ENCODE peak calls at places on chromosomes 12 and 14, in eight cellular contexts. E, M, Q, C, I, S, U and N are unnamed samples.

GRCh38 chr14:75804570-75805275 is 143.7 kb downstream of the TTLL5 start:
- DNase-seq in E (no peak), M (no peak), Q (no peak), C (no peak), I (no peak), S (no peak), U (no peak), N (no peak)

GRCh38 chr12:89525002-89525823 is 617 bp upstream of the GALNT4 start:
- DNase-seq in E (peak), M (peak), Q (peak), C (peak), I (peak), S (peak), U (peak), N (peak)

GRCh38 chr12:22626429-22626828 is 1.5 kb downstream of the ETNK1 start:
- DNase-seq in E (no peak), M (no peak), Q (no peak), C (no peak), I (no peak), S (no peak), U (no peak), N (no peak)

GRCh38 chr14:69535230-69535848 is 39.3 kb downstream of the CCDC177 start:
- DNase-seq in E (no peak), M (no peak), Q (no peak), C (no peak), I (peak), S (peak), U (peak), N (no peak)

GRCh38 chr12:96366255-96366654 is 34.0 kb downstream of the CDK17 start:
- DNase-seq in E (no peak), M (no peak), Q (no peak), C (no peak), I (no peak), S (no peak), U (no peak), N (no peak)

GRCh38 chr12:12812605-12813119 is 484 bp upstream of the DDX47 start:
- DNase-seq in E (no peak), M (no peak), Q (no peak), C (no peak), I (no peak), S (no peak), U (no peak), N (no peak)

GRCh38 chr14:100620437-100621100 is 33.4 kb upstream of the BEGAIN start:
- DNase-seq in E (no peak), M (peak), Q (no peak), C (no peak), I (peak), S (no peak), U (no peak), N (no peak)

GRCh38 chr14:53437858-53438257 is 284.7 kb upstream of the DDHD1 start:
- DNase-seq in E (no peak), M (no peak), Q (no peak), C (no peak), I (no peak), S (no peak), U (no peak), N (no peak)

GRCh38 chr12:12716151-12716844 is 870 bp upstream of the CDKN1B start:
- DNase-seq in E (no peak), M (no peak), Q (no peak), C (peak), I (peak), S (peak), U (no peak), N (peak)

GRCh38 chr14:94019329-94019728 is 6.8 kb upstream of the OTUB2 start:
- DNase-seq in E (no peak), M (no peak), Q (no peak), C (no peak), I (no peak), S (no peak), U (no peak), N (no peak)

DNA sequence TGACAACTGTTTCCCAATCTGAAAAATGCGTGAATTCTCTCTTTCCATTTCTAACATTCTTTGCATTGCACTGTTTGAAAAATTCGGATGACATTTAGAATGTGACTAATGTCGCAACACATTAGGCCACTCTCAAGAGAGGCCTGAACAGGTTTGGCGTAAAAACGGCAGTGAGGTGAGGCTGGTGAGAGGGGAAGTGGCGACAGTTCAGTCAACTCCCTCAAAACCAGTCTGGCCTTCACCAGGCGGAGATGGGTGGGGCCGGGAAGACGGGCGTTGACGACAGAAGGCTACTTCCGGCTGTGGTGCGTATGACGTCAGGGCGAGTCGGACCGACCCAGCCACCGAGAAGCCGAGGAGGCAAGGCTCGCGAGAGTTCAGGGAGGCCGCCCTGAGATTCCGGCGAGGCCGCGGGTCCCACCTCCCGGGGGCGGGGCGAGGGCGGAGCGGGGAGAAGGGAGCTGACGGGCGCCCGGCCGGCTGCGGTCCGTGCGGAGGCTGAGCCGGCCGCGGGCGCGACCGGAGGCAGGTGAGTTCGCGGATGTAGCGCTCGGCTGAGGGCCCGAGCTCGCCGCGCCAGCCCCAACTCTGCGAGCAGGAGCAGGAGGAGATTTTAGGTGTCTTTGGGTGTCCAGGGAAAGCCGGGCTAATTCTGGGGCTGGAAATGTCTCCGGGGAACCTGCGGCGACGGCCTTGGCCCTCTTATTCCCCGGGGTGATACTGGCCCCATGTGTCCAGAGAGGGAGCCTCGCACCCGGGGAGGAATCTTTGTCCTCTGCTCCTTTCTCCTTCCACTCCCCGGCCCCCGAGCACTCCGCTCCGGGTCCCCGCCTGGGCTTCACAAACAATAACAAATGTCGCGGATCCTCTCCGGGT is at the start of gene STK38L:
- DNase-seq in E (peak), M (peak), Q (peak), C (peak), I (peak), S (peak), U (peak), N (peak)
- TF ChIP-seq CTCF in E (peak), M (no peak), Q (no peak), C (peak), I (peak), S (no peak), U (no peak), N (no peak)

GRCh38 chr14:95432152-95433093 is 84.0 kb downstream of the SYNE3 start:
- DNase-seq in E (no peak), M (no peak), Q (no peak), C (no peak), I (peak), S (no peak), U (peak), N (no peak)
- H3K27ac ChIP-seq in E (no peak), M (no peak), Q (no peak), C (no peak), I (no peak), S (no peak), U (no peak), N (no peak)

DNA sequence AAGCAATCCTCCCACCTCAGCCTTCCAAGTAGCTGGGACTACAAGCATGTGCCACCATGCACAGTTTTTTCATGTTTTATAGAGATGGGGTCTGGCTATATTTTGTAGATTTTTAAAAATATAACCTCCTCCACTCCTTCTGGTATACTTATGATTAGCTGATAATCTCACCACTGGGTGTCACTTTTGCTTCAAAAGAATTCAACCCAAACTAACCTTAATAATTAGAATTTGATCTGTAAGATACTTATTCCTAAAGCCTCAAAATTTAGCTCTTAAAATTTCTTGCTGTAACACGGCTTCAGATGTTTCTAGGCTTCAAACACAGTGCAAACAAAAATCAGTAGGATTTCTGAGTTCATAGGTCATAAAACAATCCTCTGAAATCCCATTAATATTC is 130.3 kb downstream of the CEP83 start:
- DNase-seq in E (no peak), M (no peak), Q (no peak), C (no peak), I (no peak), S (no peak), U (no peak), N (no peak)
- TF ChIP-seq CTCF in E (no peak), M (no peak), Q (no peak), C (no peak), I (peak), S (peak), U (peak), N (no peak)

GRCh38 chr14:104087981-104088850 is 2.7 kb downstream of the ASPG start:
- DNase-seq in E (no peak), M (no peak), Q (no peak), C (no peak), I (no peak), S (peak), U (no peak), N (no peak)
- H3K27ac ChIP-seq in E (no peak), M (no peak), Q (no peak), C (no peak), I (no peak), S (no peak), U (no peak), N (no peak)

DNA sequence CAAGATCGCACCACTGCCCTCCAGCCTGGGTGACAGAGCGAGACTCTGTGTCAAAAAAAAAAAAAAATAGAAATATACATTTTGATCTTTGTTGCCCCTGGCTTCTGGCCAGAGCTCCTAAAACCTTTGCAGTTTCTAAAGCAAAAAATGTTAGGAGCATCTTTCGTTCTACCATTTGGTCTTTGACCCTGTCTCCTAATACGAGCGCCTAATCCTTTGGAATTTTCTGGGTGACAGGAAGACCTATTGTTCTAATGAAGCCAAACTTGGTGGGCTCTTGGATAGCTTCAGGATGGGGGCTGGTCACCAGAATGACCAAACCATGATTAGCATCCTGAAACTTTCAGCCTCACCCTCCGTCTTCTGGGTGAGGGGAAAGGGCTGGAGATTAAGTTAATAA is 32.3 kb upstream of the CLIP1 start:
- DNase-seq in E (no peak), M (no peak), Q (no peak), C (no peak), I (no peak), S (no peak), U (no peak), N (no peak)
- TF ChIP-seq CTCF in E (no peak), M (no peak), Q (no peak), C (no peak), I (no peak), S (no peak), U (no peak), N (no peak)

GRCh38 chr12:49567302-49567610 is 686 bp downstream of the MCRS1 start:
- DNase-seq in E (peak), M (no peak), Q (no peak), C (no peak), I (no peak), S (no peak), U (peak), N (no peak)
- H3K27ac ChIP-seq in E (peak), M (no peak), Q (peak), C (peak), I (no peak), S (peak), U (peak), N (peak)

GRCh38 chr12:77131977-77132490 is 66.7 kb upstream of the E2F7 start:
- DNase-seq in E (no peak), M (no peak), Q (no peak), C (no peak), I (no peak), S (no peak), U (no peak), N (no peak)
- TF ChIP-seq CTCF in E (no peak), M (no peak), Q (no peak), C (no peak), I (no peak), S (no peak), U (no peak), N (no peak)

DNA sequence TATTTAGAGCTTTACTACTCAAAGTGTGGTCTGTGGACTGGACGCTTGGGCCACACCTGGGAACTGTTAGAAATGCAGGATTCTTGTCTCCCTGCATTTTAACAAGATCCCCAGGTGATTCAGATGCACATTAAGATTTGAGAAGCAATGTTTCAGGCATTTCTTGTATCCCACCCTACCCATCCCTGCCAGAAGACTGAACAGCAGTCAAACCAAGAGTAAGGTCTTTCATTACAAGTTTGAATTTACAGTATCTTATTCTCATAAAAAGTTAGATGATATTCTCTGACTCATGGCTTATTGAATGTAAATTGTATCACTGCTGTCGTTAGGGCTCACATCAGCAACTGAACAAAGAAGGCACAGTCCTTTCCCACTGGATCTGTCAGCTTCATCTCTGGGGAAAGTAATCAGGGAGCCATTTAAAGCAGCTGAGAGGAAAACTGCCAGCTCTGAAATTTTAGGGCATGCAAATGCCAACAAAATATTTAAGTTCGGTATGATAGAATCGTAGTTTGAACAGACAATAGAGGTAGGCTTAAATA is 141.1 kb downstream of the AKAP6 start:
- DNase-seq in E (no peak), M (no peak), Q (no peak), C (no peak), I (no peak), S (no peak), U (no peak), N (no peak)
- H3K27ac ChIP-seq in E (no peak), M (no peak), Q (no peak), C (no peak), I (no peak), S (peak), U (no peak), N (no peak)

GRCh38 chr14:85702191-85702590 is 172.2 kb downstream of the FLRT2 start:
- DNase-seq in E (no peak), M (no peak), Q (no peak), C (no peak), I (no peak), S (no peak), U (no peak), N (no peak)
- TF ChIP-seq CTCF in E (no peak), M (no peak), Q (no peak), C (no peak), I (peak), S (no peak), U (no peak), N (no peak)